ENCODE peak calls at places on chromosome 22, in eight cellular contexts. J is transverse colon, C is spleen, R is foreskin fibroblast, T is PC-3, I is AG09309, A is thoracic aorta, F is mucosa of descending colon. L is an unnamed sample.

GRCh38 chr22:37924386-37925065 is 18.4 kb downstream of the MICALL1 start:
- DNase-seq in C (no peak), I (no peak), J (no peak), R (no peak), T (no peak), A (no peak), F (no peak), L (no peak)

GRCh38 chr22:35071784-35072183 is 5.8 kb downstream of the ISX start:
- DNase-seq in R (no peak), J (no peak), T (peak), I (no peak), F (no peak), A (no peak), C (no peak), L (no peak)

GRCh38 chr22:24772493-24773220 is 1.9 kb downstream of the PIWIL3 start:
- DNase-seq in C (no peak), T (peak), F (no peak), J (no peak), A (no peak), I (no peak), R (peak), L (no peak)

GRCh38 chr22:48156603-48157355 is 1394.3 kb downstream of the TBC1D22A start:
- DNase-seq in T (no peak), I (no peak), A (no peak), J (peak), C (no peak), R (no peak), F (peak), L (no peak)

GRCh38 chr22:23565942-23566715 is 14.0 kb downstream of the IGLL1 start:
- DNase-seq in T (no peak), A (no peak), C (peak), J (no peak), F (no peak), R (no peak), I (no peak), L (no peak)

GRCh38 chr22:20725987-20726558 is 47.8 kb upstream of the SERPIND1 start:
- DNase-seq in C (peak), T (peak), A (no peak), F (no peak), I (no peak), R (peak), J (no peak), L (no peak)

GRCh38 chr22:49767355-49768062 is 60.2 kb downstream of the BRD1 start:
- DNase-seq in A (no peak), C (peak), T (peak), I (peak), F (peak), R (peak), J (peak), L (no peak)

GRCh38 chr22:49094858-49095257 is 732.8 kb downstream of the BRD1 start:
- DNase-seq in I (no peak), A (no peak), J (no peak), F (no peak), R (no peak), T (no peak), C (no peak), L (no peak)

GRCh38 chr22:40668611-40669390 is 10.5 kb upstream of the MCHR1 start:
- DNase-seq in R (peak), T (peak), J (no peak), A (no peak), C (no peak), F (no peak), I (peak), L (peak)

GRCh38 chr22:24752091-24752623 is 22.4 kb downstream of the PIWIL3 start:
- DNase-seq in T (no peak), I (no peak), F (no peak), A (no peak), J (no peak), R (no peak), C (no peak), L (no peak)

GRCh38 chr22:24578355-24579241 is 14.3 kb downstream of the LRRC75B start:
- DNase-seq in C (peak), F (peak), T (peak), I (no peak), A (no peak), R (peak), J (no peak), L (no peak)

DNA sequence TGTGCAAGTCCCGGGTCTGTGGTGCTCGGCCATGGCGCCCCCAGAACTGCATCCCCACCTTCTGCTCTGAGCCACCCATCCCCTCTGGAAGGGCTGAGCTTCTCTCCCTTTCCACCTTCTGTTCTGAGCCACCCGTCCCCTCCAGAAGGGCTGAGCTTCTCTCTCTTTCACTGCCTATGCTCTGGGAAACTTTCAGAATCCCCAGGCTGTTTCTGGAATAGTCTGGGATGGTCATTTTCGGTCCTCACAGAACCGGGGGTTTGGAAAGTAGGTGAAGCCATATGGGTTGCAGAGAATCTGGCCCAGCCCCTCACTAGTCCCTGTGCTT is 3.4 kb upstream of the BID start:
- DNase-seq in C (no peak), F (no peak), T (no peak), R (no peak), A (no peak), I (no peak), J (no peak), L (no peak)
- H3K4me3 ChIP-seq in C (peak), F (no peak), T (no peak), R (no peak), A (peak), I (no peak), J (no peak), L (no peak)

GRCh38 chr22:27783436-27784098 is 18.0 kb downstream of the MN1 start:
- DNase-seq in J (no peak), F (no peak), T (no peak), A (no peak), C (no peak), R (no peak), I (no peak), L (no peak)
- H3K4me3 ChIP-seq in J (no peak), F (no peak), T (no peak), A (peak), C (no peak), R (no peak), I (no peak), L (no peak)

GRCh38 chr22:19168088-19168890 is 10.2 kb downstream of the SLC25A1 start:
- DNase-seq in A (no peak), J (no peak), C (no peak), R (no peak), I (no peak), T (no peak), F (no peak), L (no peak)

GRCh38 chr22:19169002-19169946 is 9.3 kb downstream of the SLC25A1 start:
- DNase-seq in A (no peak), R (peak), I (no peak), J (no peak), F (no peak), C (no peak), T (no peak), L (no peak)

GRCh38 chr22:19167106-19167869 is 11.2 kb downstream of the SLC25A1 start:
- DNase-seq in A (no peak), R (no peak), F (no peak), T (no peak), J (no peak), I (no peak), C (peak), L (no peak)

GRCh38 chr22:19172213-19173046 is 6.1 kb downstream of the SLC25A1 start:
- DNase-seq in A (no peak), T (no peak), C (no peak), J (no peak), R (no peak), I (no peak), F (no peak), L (no peak)

GRCh38 chr22:19169947-19170318 is 8.6 kb downstream of the SLC25A1 start:
- DNase-seq in A (no peak), J (no peak), F (no peak), C (peak), I (no peak), R (no peak), T (no peak), L (no peak)
- H3K4me3 ChIP-seq in A (peak), J (no peak), F (no peak), C (peak), I (no peak), R (peak), T (peak), L (peak)

GRCh38 chr22:36828815-36829214 is 12.0 kb upstream of the PVALB start:
- DNase-seq in C (no peak), I (no peak), R (no peak), J (no peak), F (no peak), A (no peak), T (no peak), L (no peak)
- H3K4me3 ChIP-seq in C (no peak), I (no peak), R (no peak), J (no peak), F (no peak), A (no peak), T (no peak), L (no peak)

GRCh38 chr22:45302047-45302446 is 7.7 kb upstream of the FAM118A start:
- DNase-seq in R (peak), C (no peak), A (no peak), J (no peak), F (no peak), I (peak), T (peak), L (no peak)

GRCh38 chr22:45306139-45306538 is 3.6 kb upstream of the FAM118A start:
- DNase-seq in I (no peak), C (no peak), R (no peak), J (no peak), A (no peak), T (no peak), F (no peak), L (no peak)

GRCh38 chr22:45304971-45305370 is 4.8 kb upstream of the FAM118A start:
- DNase-seq in I (no peak), C (no peak), J (no peak), T (no peak), F (no peak), A (no peak), R (no peak), L (no peak)

GRCh38 chr22:45305456-45306065 is 4.2 kb upstream of the FAM118A start:
- DNase-seq in T (no peak), C (no peak), F (peak), J (peak), I (no peak), R (no peak), A (no peak), L (no peak)

GRCh38 chr22:45302751-45303150 is 7.0 kb upstream of the FAM118A start:
- DNase-seq in I (peak), J (no peak), C (no peak), T (peak), F (peak), R (no peak), A (no peak), L (no peak)
- H3K4me3 ChIP-seq in I (no peak), J (no peak), C (no peak), T (peak), F (no peak), R (no peak), A (no peak), L (no peak)

GRCh38 chr22:31754813-31755212 is 994 bp downstream of the DEPDC5 start:
- DNase-seq in T (no peak), F (no peak), J (no peak), A (no peak), C (no peak), I (no peak), R (no peak), L (no peak)
- H3K4me3 ChIP-seq in T (peak), F (no peak), J (no peak), A (no peak), C (peak), I (peak), R (peak), L (peak)

GRCh38 chr22:42437488-42438292 is 5.5 kb upstream of the NFAM1 start:
- DNase-seq in J (peak), A (no peak), C (peak), F (peak), R (peak), I (no peak), T (peak), L (no peak)

GRCh38 chr22:42439821-42440674 is 7.8 kb upstream of the NFAM1 start:
- DNase-seq in R (peak), F (peak), A (no peak), I (no peak), C (peak), T (peak), J (no peak), L (no peak)

GRCh38 chr22:42440728-42441127 is 8.5 kb upstream of the NFAM1 start:
- DNase-seq in R (no peak), F (no peak), A (no peak), C (no peak), I (no peak), T (no peak), J (no peak), L (no peak)

GRCh38 chr22:42438293-42438650 is 6.1 kb upstream of the NFAM1 start:
- DNase-seq in F (no peak), I (no peak), A (no peak), J (no peak), C (no peak), R (no peak), T (no peak), L (no peak)

DNA sequence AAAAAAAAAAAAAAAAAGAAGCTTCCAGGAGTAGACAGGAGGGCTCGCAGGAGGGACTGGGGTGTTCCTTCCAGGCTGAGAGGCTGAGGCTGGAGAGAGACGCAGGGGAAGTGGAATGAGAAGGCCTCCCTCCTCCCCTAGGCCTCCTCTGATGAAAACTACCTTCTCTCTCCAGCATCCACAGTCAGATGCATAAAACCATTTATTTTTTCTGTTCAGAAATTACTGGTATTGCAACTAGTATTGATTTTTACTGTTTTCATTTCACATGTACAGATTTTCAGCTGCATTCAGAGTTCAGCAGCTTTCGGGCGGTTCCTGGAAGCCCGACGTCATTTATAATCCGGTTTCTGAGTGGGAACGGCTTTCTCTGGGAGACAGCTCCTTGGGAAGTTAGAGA is 6.8 kb upstream of the NFAM1 start:
- DNase-seq in J (no peak), F (no peak), I (no peak), A (no peak), C (no peak), T (no peak), R (no peak), L (no peak)
- H3K4me3 ChIP-seq in J (no peak), F (no peak), I (no peak), A (no peak), C (no peak), T (no peak), R (no peak), L (no peak)

GRCh38 chr22:31064369-31064768 is 16.7 kb upstream of the SMTN start:
- DNase-seq in F (no peak), T (no peak), C (no peak), I (no peak), J (no peak), R (no peak), A (no peak), L (no peak)
- H3K4me3 ChIP-seq in F (no peak), T (no peak), C (no peak), I (no peak), J (no peak), R (no peak), A (no peak), L (no peak)

GRCh38 chr22:39309881-39310714 is 9.3 kb downstream of the RPL3 start:
- DNase-seq in J (no peak), T (peak), F (no peak), I (no peak), R (peak), A (no peak), C (no peak), L (no peak)

GRCh38 chr22:39309364-39309861 is 10.0 kb downstream of the RPL3 start:
- DNase-seq in C (no peak), I (no peak), T (no peak), R (peak), A (no peak), F (no peak), J (no peak), L (no peak)

GRCh38 chr22:39311592-39312400 is 7.6 kb downstream of the RPL3 start:
- DNase-seq in J (no peak), R (peak), T (no peak), I (no peak), F (no peak), A (no peak), C (no peak), L (no peak)

GRCh38 chr22:39306456-39307361 is 12.7 kb downstream of the RPL3 start:
- DNase-seq in T (peak), J (peak), A (no peak), I (no peak), R (peak), C (peak), F (peak), L (no peak)

GRCh38 chr22:39308614-39309363 is 10.6 kb downstream of the RPL3 start:
- DNase-seq in T (peak), I (peak), A (no peak), R (peak), J (peak), C (peak), F (no peak), L (peak)
- H3K4me3 ChIP-seq in T (peak), I (no peak), A (peak), R (no peak), J (no peak), C (no peak), F (no peak), L (peak)